ENCODE peak calls at places on chromosome 20, in nine cellular contexts. N, C, X, E, D, Z, W, G and P are unnamed samples.

GRCh38 chr20:21507275-21508229 is 6.3 kb downstream of the NKX2-2 start:
- DNase-seq in N (no peak), Z (no peak), W (no peak), G (no peak), E (no peak), X (no peak), D (no peak), C (no peak), P (no peak)

GRCh38 chr20:20641783-20642182 is 70.7 kb downstream of the RALGAPA2 start:
- DNase-seq in D (no peak), X (no peak), C (no peak), N (no peak), Z (no peak), W (no peak), G (no peak), E (no peak), P (no peak)

GRCh38 chr20:6940052-6940451 is 172.6 kb downstream of the BMP2 start:
- DNase-seq in X (no peak), Z (no peak), E (no peak), D (no peak), G (no peak), N (no peak), W (peak), C (peak), P (no peak)

GRCh38 chr20:36775826-36776225 is 2.3 kb upstream of the DSN1 start:
- DNase-seq in X (no peak), W (no peak), G (no peak), C (no peak), N (no peak), E (no peak), D (no peak), Z (no peak), P (no peak)

GRCh38 chr20:49562341-49563014 is 5.5 kb downstream of the PTGIS start:
- DNase-seq in N (peak), Z (peak), E (peak), W (peak), X (no peak), D (peak), G (peak), C (no peak), P (no peak)

GRCh38 chr20:6038256-6038655 is 15.6 kb downstream of the LRRN4 start:
- DNase-seq in D (no peak), X (no peak), C (peak), G (no peak), E (peak), Z (no peak), N (no peak), W (no peak), P (peak)

GRCh38 chr20:37233471-37234253 is 28.0 kb downstream of the GHRH start:
- DNase-seq in Z (no peak), E (no peak), W (no peak), X (no peak), G (no peak), C (no peak), N (no peak), D (no peak), P (no peak)

GRCh38 chr20:53678990-53679596 is 85.5 kb upstream of the ZNF217 start:
- DNase-seq in Z (no peak), W (no peak), C (no peak), D (no peak), E (no peak), G (no peak), X (no peak), N (no peak), P (no peak)

GRCh38 chr20:64168381-64169088 is 4.3 kb downstream of the MYT1 start:
- DNase-seq in N (no peak), Z (no peak), D (no peak), X (no peak), E (no peak), G (no peak), W (no peak), C (no peak), P (no peak)

GRCh38 chr20:34559311-34560140 is 1.0 kb downstream of the MAP1LC3A start:
- DNase-seq in E (peak), Z (no peak), N (no peak), X (no peak), G (no peak), D (no peak), W (no peak), C (no peak), P (no peak)
- H3K27ac ChIP-seq in E (peak), Z (no peak), N (peak), X (peak), G (no peak), D (no peak), W (peak), C (no peak), P (peak)

DNA sequence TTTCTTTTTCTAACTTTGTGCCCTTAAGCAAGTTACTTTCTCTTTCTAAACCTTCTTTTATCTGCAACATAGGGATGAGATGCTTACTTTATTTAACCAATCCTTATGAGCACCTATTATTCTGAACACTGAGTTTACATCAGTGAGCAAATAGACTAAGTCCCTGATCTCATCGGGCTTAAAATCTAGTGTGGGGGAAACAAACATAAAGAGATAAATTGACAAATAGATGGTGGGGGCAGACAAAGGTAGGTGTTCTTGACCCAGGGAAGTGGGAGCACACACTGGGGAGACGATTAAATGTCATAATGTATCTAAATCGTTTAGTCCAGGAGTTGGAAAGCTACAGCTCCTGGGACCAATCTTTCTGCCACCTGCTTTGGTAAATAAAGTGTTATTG is 129.6 kb downstream of the TFAP2C start:
- DNase-seq in Z (no peak), D (no peak), X (no peak), G (no peak), E (no peak), W (no peak), N (no peak), C (no peak), P (no peak)
- H3K27ac ChIP-seq in Z (no peak), D (no peak), X (no peak), G (no peak), E (no peak), W (no peak), N (no peak), C (no peak), P (no peak)

GRCh38 chr20:60812561-60812960 is 439.5 kb upstream of the CDH4 start:
- DNase-seq in Z (no peak), C (no peak), X (no peak), N (no peak), E (no peak), D (no peak), G (no peak), W (no peak), P (no peak)
- H3K27ac ChIP-seq in Z (no peak), C (no peak), X (no peak), N (no peak), E (no peak), D (no peak), G (no peak), W (no peak), P (no peak)

GRCh38 chr20:3815703-3816315 is 4.5 kb upstream of the AP5S1 start:
- DNase-seq in D (no peak), N (no peak), E (no peak), X (no peak), G (no peak), W (no peak), Z (no peak), C (no peak), P (no peak)
- H3K27ac ChIP-seq in D (no peak), N (no peak), E (no peak), X (peak), G (no peak), W (no peak), Z (no peak), C (no peak), P (no peak)

DNA sequence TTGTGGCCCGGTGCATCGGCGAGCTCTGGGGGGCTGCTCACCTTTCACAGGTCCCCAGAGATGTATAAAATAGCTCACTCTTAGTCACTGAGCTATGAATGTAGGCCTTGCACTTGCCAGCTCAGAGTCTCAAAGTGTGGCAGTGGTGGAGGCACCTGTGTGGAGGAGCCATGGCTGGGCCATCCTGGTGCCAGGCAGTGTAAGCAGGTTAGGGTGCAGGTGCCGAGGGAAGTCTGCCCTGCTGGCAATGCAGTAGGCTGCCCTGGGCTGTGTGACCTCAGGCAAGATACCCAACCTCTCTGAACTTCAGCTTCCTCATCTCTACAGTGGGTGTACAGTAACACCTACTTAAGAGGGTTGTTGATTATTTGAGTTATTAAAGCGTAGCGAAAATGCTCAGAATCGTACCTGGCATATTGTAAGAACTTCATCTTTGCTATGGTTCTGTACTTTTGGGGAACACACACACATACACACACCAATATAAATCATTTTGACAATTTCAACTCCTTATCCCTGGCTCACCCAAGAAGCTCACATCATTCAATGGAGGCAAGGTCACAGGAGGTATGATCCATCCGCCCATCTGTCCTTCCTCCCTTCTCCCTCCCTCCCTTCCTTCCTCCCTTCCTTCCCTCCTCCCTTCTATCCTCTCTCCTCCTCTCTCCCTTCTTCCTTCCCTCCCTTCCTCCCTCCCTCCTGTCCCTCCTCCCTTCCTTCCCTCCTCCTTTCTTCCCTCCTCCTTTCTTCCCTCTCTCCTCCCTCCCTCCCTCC is 66.8 kb upstream of the STX16 start:
- DNase-seq in N (peak), X (no peak), Z (no peak), E (no peak), W (no peak), D (no peak), C (no peak), G (no peak), P (no peak)
- H3K27ac ChIP-seq in N (no peak), X (no peak), Z (no peak), E (no peak), W (no peak), D (no peak), C (no peak), G (no peak), P (no peak)

GRCh38 chr20:45325367-45325766 is 17.3 kb upstream of the MATN4 start:
- DNase-seq in D (no peak), C (no peak), Z (no peak), N (peak), X (no peak), E (no peak), W (no peak), G (no peak), P (no peak)
- H3K27ac ChIP-seq in D (no peak), C (peak), Z (no peak), N (no peak), X (no peak), E (no peak), W (no peak), G (peak), P (no peak)

GRCh38 chr20:56422824-56423189 is 10.7 kb downstream of the CASS4 start:
- DNase-seq in E (no peak), N (no peak), G (no peak), D (no peak), X (no peak), Z (peak), C (no peak), W (no peak), P (no peak)

GRCh38 chr20:56420940-56421688 is 9.1 kb downstream of the CASS4 start:
- DNase-seq in Z (no peak), X (no peak), E (no peak), N (no peak), W (no peak), D (no peak), C (no peak), G (no peak), P (no peak)

GRCh38 chr20:56420028-56420427 is 8.0 kb downstream of the CASS4 start:
- DNase-seq in D (no peak), N (no peak), W (no peak), Z (no peak), C (no peak), X (no peak), E (no peak), G (no peak), P (no peak)

GRCh38 chr20:56424931-56425330 is 12.9 kb downstream of the CASS4 start:
- DNase-seq in G (no peak), C (no peak), E (no peak), Z (no peak), X (no peak), D (no peak), N (no peak), W (no peak), P (no peak)

DNA sequence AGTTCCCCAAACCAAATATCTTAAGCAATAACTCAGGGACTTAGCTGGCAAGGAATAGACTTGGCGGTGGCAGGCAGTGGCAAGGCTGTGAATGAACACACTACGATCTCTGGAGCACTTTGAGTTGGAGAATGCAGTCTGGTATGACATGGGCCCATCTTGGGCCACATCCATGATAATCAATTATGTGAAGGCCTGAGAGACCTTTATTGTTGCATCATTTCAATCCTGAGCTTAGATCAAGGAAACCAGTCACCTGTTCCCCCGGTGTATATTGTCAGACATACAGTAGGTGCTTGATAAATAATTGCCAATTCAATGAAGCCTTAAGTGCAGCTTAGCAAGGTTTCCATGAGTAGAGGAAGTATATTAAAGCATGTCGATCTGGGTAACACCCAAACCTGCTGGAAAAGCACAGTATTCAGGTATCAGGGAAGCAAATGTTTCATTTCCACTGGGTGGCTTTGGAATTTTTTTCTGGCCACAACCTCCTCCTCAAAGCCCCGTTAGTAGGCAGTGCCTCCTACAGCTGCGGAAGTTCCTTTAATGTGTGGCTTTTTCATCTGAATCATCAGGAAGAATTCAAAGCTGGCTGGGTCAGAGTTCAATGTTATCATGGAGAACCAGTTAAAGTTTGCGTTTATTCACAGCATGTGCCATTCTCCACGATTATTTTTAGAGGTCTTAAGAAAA is 10.2 kb downstream of the CASS4 start:
- DNase-seq in C (no peak), N (no peak), E (no peak), G (peak), X (no peak), W (no peak), Z (peak), D (peak), P (no peak)
- H3K27ac ChIP-seq in C (no peak), N (no peak), E (peak), G (peak), X (no peak), W (no peak), Z (peak), D (no peak), P (no peak)